ENCODE peak calls at places on chromosomes 2 and 18, in six cellular contexts. O is A549, H is HepG2, T is adrenal gland, D is IMR-90, P is uterus. C is an unnamed sample.

GRCh38 chr2:121356058-121356640 is 71.1 kb upstream of the TFCP2L1 start:
- DNase-seq in O (peak), H (peak), T (peak), D (peak), P (no peak), C (peak)

GRCh38 chr18:45745817-45746461 is 22.0 kb downstream of the SLC14A1 start:
- DNase-seq in O (no peak), H (no peak), T (peak), D (no peak), P (no peak), C (no peak)

GRCh38 chr2:98500561-98500960 is 55.9 kb downstream of the INPP4A start:
- DNase-seq in O (no peak), H (no peak), T (no peak), D (no peak), P (no peak), C (no peak)

GRCh38 chr2:113174369-113174735 is 581 bp downstream of the PSD4 start:
- DNase-seq in O (no peak), H (no peak), T (no peak), D (no peak), P (no peak), C (no peak)

GRCh38 chr18:25126751-25127150 is 225.2 kb downstream of the ZNF521 start:
- DNase-seq in O (no peak), H (no peak), T (no peak), D (peak), P (no peak), C (no peak)

GRCh38 chr2:8310557-8311455 is 371.1 kb upstream of the ID2 start:
- DNase-seq in O (no peak), H (no peak), T (peak), D (no peak), P (no peak), C (no peak)

GRCh38 chr2:131155208-131155855 is 50.2 kb downstream of the PLEKHB2 start:
- DNase-seq in O (no peak), H (no peak), T (no peak), D (no peak), P (no peak), C (no peak)

GRCh38 chr2:73063909-73064875 is 7.3 kb downstream of the SFXN5 start:
- DNase-seq in O (peak), H (no peak), T (peak), D (peak), P (no peak), C (peak)

GRCh38 chr18:74468547-74469014 is 11.5 kb upstream of the DIPK1C start:
- DNase-seq in O (no peak), H (no peak), T (no peak), D (no peak), P (no peak), C (no peak)

GRCh38 chr2:241659150-241659739 is 21.8 kb downstream of the ATG4B start:
- DNase-seq in O (peak), H (peak), T (peak), D (peak), P (peak), C (no peak)

DNA sequence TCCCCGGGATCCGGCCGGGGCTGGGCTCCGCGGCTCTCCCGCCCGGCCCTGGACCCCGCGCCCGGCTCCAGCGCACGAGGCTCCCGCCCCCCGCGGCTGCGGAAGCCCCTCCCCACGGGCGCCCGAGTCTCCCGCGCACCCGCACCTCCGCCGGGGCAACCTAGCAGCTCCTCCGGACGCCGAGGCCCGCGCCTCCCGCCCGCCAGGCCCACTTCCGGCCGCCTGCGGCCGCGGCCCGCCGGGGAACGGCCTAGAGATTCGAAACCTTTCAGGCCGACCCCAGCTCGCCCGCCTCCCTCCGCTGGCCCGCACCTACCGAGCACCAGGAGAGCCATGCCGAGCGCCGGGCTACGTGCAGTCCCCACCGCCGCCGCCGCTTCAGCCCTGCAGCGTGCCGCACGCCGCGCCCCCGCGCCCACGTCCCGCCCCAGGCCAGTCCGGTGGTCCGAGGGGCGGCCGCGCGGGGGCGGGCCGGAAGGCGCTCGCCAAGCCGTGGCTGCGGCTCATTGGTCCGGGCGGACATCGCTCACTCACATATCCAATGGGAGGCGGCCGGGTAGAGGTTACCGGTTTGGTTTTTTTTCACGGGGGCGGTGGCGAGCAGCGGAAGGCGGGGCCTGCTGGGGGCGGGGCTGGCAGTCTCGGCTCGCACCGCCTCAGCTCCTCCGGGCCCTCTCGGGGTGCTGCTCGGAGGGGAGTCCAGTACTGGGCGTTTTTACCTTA is at the start of gene PDIA6:
- DNase-seq in O (peak), H (peak), T (peak), D (peak), P (peak), C (peak)
- TF ChIP-seq POLR2A in O (peak), H (peak), T (peak), D (peak), P (peak), C (peak)

GRCh38 chr2:177212895-177213856 is 582 bp downstream of the HNRNPA3 start:
- DNase-seq in O (peak), H (peak), T (peak), D (peak), P (peak), C (peak)
- TF ChIP-seq POLR2A in O (no peak), H (peak), T (peak), D (peak), P (no peak), C (peak)

DNA sequence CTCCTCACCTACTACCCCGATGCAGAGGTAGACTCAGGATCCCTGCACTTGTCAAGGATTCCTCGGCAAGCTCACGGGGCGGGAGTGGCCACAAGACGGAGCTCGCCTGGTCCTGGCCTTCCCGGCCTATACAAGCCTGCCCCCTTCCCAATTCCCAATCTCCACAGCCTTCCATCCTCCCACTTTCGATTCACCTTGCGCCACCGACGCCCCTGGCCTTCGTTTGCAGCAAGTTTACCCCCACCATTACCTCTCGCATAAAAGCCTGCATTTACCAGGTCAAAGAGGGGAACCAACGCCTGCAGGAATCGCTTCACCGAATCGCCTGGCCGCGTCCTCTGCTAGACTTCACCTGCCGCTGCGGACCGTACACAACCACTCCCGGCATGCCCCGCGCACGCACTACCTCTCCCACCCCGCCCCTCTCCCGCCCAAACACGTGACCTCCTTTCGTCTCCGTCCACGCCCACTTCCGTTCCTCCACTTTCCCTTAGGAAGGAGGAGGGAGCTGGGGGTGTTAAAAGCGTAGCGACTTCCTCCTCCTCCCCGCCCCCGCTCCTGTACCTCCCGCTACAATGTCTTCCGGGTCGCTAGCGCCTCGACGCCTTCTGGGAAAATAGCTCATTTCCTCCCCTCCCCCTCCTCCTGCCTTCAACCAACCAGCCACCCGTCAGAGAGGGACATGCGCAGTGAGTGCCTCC is at the start of gene ORC4:
- DNase-seq in O (peak), H (peak), T (peak), D (peak), P (peak), C (peak)
- TF ChIP-seq POLR2A in O (peak), H (peak), T (peak), D (peak), P (peak), C (peak)

DNA sequence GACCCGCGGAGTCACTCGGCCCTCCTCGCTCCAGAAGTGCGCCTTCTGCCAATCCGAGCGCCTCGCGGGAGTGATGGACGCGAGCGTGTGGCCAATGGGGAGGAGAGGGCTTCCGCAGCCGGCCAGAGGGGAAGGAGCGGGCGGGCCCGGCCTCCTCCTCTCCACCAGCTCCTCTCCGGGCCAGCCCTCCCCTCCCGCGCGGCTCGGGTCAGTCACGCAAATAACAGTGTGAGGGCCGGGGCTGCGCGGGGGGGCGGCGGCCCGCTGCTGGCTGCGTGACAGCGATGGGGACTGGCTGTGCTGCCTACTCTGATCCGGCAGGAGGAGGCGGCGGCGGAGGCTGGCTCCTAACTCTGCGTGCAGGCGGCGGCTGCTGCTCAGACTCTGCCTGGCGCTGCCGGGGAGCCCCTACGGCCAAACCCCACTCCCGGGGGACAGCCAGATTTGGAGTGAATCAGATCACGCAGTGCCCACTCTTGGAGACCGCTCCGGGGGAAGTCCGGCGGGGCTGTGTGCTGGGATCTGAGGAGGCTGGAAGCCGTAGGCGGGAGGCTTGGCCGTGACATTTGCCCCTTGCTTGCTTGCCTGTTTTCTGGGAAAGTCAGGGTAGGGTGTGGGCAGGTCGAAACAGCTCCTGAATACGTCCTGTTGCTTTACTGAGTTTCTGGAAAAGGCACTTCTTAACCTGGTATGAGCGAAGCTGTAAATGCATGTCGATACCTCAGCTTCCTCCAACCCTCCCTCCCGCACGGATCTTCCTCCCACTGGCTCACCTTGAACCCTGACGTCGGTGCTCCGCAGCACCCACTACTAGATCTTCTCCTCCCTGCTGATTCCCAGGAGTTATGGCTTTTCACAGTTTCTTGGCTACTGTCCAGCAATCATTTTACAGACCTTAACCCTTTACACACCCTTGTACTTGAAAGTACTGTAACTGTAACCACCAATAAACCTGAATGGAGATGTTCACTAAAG is 97.9 kb upstream of the SERTAD2 start:
- DNase-seq in O (peak), H (peak), T (peak), D (peak), P (peak), C (peak)
- TF ChIP-seq POLR2A in O (peak), H (peak), T (peak), D (peak), P (peak), C (peak)

GRCh38 chr2:190941571-190941970 is 61.0 kb downstream of the GLS start:
- DNase-seq in O (no peak), H (no peak), T (no peak), D (no peak), P (no peak), C (no peak)
- TF ChIP-seq POLR2A in O (no peak), H (no peak), T (no peak), D (no peak), P (no peak), C (no peak)

DNA sequence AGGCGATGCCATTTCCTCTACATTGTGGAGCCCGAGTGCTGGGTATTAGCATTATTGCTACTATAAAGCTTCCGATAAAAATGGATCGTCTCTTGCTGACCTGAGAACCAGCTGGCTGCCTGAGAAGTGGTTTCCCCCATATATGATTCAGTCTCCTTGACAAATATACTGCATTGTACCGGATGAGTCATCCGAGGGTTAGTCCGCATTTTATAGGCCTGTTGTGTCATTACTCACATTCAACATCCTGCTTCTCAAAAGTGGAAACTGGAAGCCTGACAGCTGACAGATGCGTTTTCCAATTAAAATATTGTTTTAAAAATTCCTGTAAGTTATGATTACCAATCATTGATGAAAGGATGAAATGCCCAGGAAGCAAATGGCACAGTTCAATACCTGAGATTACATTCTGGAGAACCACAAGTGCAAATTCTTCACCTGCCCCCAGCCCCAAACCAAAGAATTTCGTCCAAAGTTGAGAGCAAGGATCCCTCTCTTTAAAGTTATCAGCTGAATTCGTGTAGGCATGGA is 65.7 kb downstream of the SPRED2 start:
- DNase-seq in O (peak), H (peak), T (peak), D (peak), P (no peak), C (peak)
- TF ChIP-seq POLR2A in O (no peak), H (no peak), T (no peak), D (peak), P (no peak), C (no peak)

DNA sequence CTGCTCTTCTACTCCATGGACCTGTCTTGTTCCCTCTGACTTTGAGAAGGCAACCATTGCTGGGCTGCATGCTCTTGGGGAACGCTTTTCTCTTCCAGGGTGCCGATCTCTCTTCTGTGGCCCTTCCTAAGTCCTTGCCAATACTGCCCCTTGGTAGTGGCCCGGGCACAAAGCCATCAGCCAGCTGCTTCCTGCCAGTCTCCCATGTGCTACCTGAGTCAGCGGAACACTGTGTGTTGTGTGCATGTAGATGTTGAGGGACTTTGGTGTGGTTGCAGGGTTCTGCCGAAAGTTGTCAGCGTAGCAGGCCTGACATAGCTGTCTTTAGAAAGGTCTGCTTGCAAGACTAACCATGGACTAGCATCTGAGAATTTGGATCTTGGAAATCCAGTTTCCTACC is 35.4 kb downstream of the MGAT5 start:
- DNase-seq in O (no peak), H (no peak), T (peak), D (no peak), P (no peak), C (no peak)
- TF ChIP-seq POLR2A in O (no peak), H (no peak), T (no peak), D (no peak), P (no peak), C (no peak)

GRCh38 chr18:50266248-50266704 is at the start of gene CFAP53:
- DNase-seq in O (peak), H (peak), T (peak), D (peak), P (peak), C (peak)
- TF ChIP-seq POLR2A in O (peak), H (no peak), T (no peak), D (peak), P (no peak), C (no peak)

GRCh38 chr2:186572705-186573104 is 17.2 kb upstream of the ITGAV start:
- DNase-seq in O (peak), H (no peak), T (no peak), D (no peak), P (no peak), C (no peak)
- TF ChIP-seq POLR2A in O (no peak), H (no peak), T (no peak), D (no peak), P (no peak), C (no peak)

GRCh38 chr2:237412646-237413292 is 1.2 kb downstream of the COL6A3 start:
- DNase-seq in O (no peak), H (no peak), T (no peak), D (no peak), P (peak), C (no peak)

GRCh38 chr2:237414056-237414661 is at the start of gene COL6A3:
- DNase-seq in O (no peak), H (no peak), T (no peak), D (peak), P (peak), C (no peak)

GRCh38 chr2:237410949-237411635 is 2.9 kb downstream of the COL6A3 start:
- DNase-seq in O (no peak), H (no peak), T (no peak), D (no peak), P (no peak), C (no peak)

GRCh38 chr2:237413293-237414055 is 490 bp downstream of the COL6A3 start:
- DNase-seq in O (no peak), H (no peak), T (no peak), D (no peak), P (no peak), C (no peak)

DNA sequence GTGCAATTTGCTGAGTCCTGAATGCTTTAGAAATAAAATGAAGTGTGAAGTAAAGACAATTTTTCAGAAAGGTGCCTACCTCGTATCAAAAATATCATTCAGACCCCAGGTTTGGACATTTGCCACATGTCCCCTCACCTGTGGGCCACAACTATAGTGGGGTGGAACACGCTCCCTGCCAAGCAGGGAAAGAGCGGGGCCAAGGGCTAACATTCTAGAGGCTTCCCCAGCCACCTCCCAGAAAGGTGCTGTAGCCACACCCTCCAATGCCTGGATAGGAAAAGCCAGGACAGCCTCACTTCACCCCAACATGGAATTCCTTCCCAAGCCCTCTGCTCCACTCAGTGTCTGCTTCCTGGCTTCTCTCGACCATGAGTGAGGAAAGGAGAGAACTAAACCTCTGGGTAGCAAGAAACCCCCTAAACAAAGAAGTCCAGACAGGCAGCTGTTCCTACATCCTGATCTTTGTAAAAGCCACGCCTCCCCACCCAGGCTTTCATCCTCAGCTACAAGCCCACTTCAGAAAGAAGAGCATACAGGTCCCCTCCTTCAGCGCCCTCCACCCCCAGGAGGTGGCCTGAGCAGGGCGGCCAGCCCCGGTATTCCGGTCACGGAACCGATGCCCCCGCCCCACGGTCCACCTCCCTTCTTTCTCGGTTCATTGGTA is 2.1 kb downstream of the COL6A3 start:
- DNase-seq in O (no peak), H (no peak), T (no peak), D (peak), P (peak), C (no peak)
- TF ChIP-seq POLR2A in O (no peak), H (no peak), T (no peak), D (no peak), P (peak), C (no peak)